ENCODE peak calls at places on chromosome 1, in six cellular contexts. F is fibroblast of mammary gland, G is fibroblast of lung, T is upper lobe of left lung, K is cardiac muscle cell, J is retinal pigment epithelial cell. I is an unnamed sample.

GRCh38 chr1:94004924-94005323 is 95.7 kb upstream of the GCLM start:
- DNase-seq in T (no peak), G (no peak), K (no peak), F (peak), J (no peak), I (peak)

GRCh38 chr1:72062584-72062983 is 219.8 kb downstream of the NEGR1 start:
- DNase-seq in K (peak), T (no peak), J (no peak), G (peak), F (peak), I (no peak)

GRCh38 chr1:77313491-77313890 is 31.7 kb downstream of the AK5 start:
- DNase-seq in G (peak), F (peak), K (peak), J (no peak), T (no peak), I (peak)

GRCh38 chr1:153357076-153357852 is 390 bp upstream of the S100A9 start:
- DNase-seq in J (no peak), K (no peak), F (no peak), G (no peak), T (peak), I (no peak)

GRCh38 chr1:205133287-205133686 is 11.5 kb upstream of the RBBP5 start:
- DNase-seq in T (no peak), J (no peak), G (no peak), F (no peak), K (no peak), I (no peak)

GRCh38 chr1:223137402-223138100 is 5.5 kb downstream of the TLR5 start:
- DNase-seq in T (peak), F (peak), K (peak), J (no peak), G (peak), I (peak)

GRCh38 chr1:75053207-75053606 is 81.0 kb upstream of the LHX8 start:
- DNase-seq in F (no peak), K (no peak), J (no peak), G (no peak), T (no peak), I (no peak)

GRCh38 chr1:113937146-113937545 is 8.0 kb downstream of the HIPK1 start:
- DNase-seq in K (no peak), F (peak), T (no peak), G (peak), J (no peak), I (no peak)

GRCh38 chr1:197561041-197561440 is 214.2 kb downstream of the DENND1B start:
- DNase-seq in T (no peak), K (no peak), J (no peak), G (no peak), F (no peak), I (no peak)

GRCh38 chr1:109650609-109651008 is 5.3 kb upstream of the GSTM4 start:
- DNase-seq in F (no peak), K (no peak), G (no peak), J (no peak), T (no peak), I (no peak)

GRCh38 chr1:61825398-61825797 is 83.1 kb downstream of the PATJ start:
- DNase-seq in F (no peak), K (peak), J (no peak), T (no peak), G (peak), I (no peak)

GRCh38 chr1:61818992-61819391 is 76.7 kb downstream of the PATJ start:
- DNase-seq in G (no peak), F (no peak), T (no peak), J (no peak), K (no peak), I (no peak)

GRCh38 chr1:61819421-61819820 is 77.1 kb downstream of the PATJ start:
- DNase-seq in T (no peak), K (no peak), J (no peak), F (no peak), G (no peak), I (no peak)
- H3K4me3 ChIP-seq in T (no peak), K (no peak), J (no peak), F (no peak), G (no peak), I (no peak)

DNA sequence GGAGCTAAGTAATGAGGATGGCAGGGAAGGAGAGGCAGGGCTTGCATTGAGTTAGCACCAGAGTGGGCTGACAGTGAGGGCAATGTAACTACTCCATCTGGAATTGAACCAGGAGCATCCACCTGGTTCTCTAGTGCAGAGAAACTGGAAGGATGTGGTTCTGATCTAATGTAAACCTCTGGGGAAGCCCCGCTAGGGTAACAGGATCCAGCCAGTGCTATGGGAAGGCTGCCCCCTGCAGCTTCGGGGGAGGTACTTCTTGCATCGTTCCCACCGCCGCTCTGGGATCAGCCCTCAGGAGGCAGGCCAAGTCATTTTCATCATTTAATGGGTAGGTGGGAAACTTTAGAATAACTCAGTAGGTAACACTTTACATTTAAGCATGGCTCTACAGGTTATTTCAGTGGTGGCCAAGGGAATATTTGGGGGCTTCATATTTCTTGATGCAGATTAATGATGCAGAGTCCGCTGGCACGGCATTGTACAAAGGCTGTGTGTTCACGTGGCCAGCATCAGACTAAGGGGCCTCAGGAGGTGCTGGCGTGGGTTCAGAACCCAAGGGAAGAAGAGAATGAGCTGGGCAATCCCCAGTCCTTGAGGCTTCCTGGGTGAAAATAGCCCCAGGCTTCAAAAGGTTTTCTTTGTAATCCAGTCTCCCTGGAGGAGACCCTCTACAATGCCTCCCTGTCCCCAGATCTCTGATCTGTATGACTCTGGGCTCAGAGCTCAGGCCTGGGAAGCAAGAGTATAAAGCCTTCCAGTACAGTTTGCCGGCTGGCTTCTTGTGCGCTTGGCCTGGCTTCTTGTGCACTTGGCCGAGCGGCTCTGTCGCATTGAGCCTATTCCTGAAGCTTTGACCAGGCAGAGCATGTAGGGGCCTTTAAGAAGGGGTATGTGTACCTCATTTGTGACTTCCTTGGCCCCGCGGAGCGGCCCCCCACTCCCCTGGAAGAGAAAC is 26.4 kb upstream of the KAZN start:
- DNase-seq in T (no peak), J (no peak), K (peak), F (peak), G (no peak), I (peak)
- TF ChIP-seq CTCF in T (no peak), J (peak), K (peak), F (peak), G (no peak), I (peak)

DNA sequence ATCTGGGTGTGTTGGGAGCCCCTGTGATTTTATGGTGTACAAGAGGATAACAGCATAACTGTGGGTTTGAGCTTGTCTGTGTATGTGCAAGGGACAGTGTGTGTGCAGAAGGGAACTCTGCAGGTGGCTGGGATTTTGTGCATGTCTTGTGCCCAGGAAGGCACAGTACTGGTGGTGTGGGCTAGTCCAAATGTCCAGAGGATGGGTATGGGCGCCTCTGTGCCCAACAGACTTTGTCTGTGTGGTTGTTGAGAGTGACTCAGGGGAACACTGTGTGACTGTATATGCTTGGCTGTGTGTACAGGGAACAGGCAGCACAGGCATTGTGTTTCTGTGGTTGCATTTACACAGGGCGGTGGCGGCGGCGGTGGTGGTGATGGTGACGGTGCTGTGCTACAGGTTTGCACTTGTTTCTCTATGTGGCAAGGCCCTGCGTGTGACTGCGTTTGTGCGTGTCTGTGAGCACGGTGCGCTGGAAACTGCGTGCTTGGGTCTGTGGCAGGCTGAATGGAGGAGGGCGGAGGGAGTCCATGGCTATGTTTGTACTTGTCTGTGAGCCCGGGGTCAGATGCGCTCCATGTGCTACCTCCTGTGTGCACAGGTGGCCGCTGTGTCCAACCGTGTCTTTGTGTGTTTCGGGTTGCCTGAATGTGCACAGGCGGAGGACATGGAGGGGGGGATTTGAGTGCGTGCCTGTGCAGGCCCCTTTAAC is 32.3 kb upstream of the WASF2 start:
- DNase-seq in J (no peak), F (peak), T (no peak), K (no peak), G (no peak), I (no peak)
- H3K4me3 ChIP-seq in J (no peak), F (no peak), T (peak), K (no peak), G (no peak), I (no peak)

GRCh38 chr1:58352476-58353092 is 193.9 kb downstream of the OMA1 start:
- DNase-seq in K (no peak), T (no peak), G (no peak), F (no peak), J (no peak), I (no peak)
- TF ChIP-seq CTCF in K (no peak), T (no peak), G (no peak), F (no peak), J (no peak), I (no peak)

DNA sequence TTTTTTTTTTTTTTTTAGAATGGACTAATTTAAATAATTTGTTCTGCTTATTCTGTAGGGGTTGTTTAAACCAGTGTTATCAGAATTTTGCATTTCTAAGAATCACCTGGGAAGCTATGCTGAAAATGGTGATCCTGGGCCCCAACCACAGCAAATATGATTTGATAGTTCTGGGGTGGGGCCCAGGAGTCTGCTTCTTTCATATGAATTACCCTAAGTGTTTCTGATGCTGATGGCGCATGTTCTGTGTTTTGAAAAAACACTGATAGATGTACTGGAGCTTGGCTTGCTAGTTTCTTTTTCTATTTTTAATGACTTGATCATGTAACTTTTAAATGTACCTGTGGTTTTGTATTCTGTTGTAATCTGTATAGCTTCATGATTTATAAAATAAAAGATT is 89.3 kb downstream of the CDC14A start:
- DNase-seq in F (no peak), G (no peak), K (no peak), J (no peak), T (no peak), I (no peak)
- H3K4me3 ChIP-seq in F (no peak), G (no peak), K (no peak), J (no peak), T (no peak), I (no peak)

GRCh38 chr1:21269461-21270085 is 20.7 kb downstream of the ECE1 start:
- DNase-seq in F (no peak), T (no peak), K (no peak), G (no peak), J (no peak), I (no peak)

GRCh38 chr1:21270086-21270689 is 20.1 kb downstream of the ECE1 start:
- DNase-seq in G (peak), J (no peak), F (peak), T (peak), K (peak), I (peak)

GRCh38 chr1:21267191-21268077 is 22.8 kb downstream of the ECE1 start:
- DNase-seq in G (no peak), K (no peak), F (no peak), T (no peak), J (no peak), I (no peak)

GRCh38 chr1:21266119-21266774 is 24.0 kb downstream of the ECE1 start:
- DNase-seq in G (no peak), K (peak), T (no peak), J (no peak), F (no peak), I (no peak)

DNA sequence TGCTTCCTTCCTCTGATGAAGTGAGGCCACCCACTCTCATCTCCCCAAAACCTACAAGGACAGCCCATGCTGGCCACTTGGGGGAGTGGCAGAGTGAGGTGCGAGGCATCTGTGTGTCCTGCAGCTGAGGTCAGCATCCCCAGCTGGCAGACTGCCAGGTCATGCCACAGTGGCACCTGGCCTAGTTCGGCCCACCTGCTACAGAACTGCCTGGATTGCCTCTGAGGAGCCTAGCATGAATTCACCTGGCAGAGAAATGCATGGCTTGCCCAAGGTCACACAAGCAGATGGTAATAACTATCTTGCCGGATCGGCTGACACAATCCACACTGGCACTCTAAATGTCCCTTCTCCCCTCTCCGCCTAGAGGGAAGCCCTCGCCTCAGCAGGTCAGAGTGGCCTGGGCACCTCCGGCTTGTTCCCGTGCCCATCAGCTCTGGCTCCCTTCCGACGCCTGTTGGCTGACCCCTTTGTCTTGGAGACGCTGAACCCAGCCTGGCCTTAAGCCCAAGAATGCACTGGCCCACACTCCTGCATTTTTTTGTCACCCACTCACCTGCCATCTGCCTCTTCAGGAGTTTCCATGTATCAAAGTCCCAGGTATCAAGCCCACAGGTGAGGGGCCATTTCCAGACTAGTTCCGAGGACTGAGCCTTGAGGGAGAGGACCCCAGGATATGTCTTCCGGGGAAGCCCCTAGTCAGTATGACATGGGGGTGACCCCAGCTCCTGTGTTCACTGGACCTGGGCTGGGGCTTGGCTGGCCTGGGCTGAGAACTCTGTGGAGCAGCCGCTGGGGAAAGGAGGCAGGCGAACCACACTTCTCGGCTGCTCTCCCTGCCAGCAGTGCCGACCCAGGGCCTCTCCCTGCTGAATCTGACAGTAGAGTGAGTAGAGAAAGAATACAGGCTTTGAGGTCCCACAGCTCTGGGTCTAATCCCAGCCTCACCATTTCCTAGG is 21.7 kb downstream of the ECE1 start:
- DNase-seq in K (no peak), F (no peak), T (no peak), J (no peak), G (no peak), I (no peak)
- TF ChIP-seq CTCF in K (no peak), F (no peak), T (no peak), J (no peak), G (no peak), I (no peak)

DNA sequence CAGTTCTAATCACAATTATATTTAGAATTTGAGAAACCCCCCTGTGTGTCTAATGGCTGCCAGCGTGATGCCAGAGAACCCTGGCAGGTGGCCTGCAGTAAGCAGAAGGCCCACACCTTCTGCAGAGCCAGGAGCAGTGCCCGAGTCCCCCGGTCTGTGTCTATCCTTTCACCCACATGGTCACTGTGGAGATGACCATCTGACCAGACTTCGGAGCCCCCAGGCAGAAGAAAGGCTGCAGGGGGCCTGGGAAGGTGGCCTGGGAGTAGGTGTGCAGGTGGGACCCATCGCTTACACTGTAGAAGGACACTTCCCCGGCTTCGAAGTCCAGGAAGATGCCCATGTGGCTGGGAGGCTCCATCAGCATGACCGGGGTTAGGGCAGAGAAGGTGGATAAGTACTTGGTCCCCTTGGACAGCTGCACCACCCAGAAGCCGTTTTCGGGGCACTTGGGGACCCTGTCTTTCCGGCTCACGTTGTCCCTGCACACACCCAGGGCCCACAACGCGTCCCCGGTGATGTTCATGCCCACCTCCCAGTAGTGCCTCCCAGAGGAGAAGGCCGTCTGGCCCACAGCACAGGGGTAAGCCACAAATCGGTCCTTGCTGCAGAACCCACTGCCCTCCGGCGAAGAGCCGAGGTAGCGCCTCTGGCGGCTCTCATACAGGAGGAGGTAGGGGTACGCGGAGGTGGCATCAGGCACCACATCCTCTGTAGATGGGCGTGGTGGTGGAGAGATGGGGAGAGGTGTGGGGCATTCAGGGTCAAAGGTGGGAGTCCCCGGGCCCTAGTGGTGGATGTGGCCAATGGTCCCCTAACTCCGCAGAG is 1.6 kb upstream of the TRIM11 start:
- DNase-seq in K (no peak), T (peak), J (no peak), G (no peak), F (no peak), I (no peak)
- H3K4me3 ChIP-seq in K (no peak), T (no peak), J (peak), G (peak), F (peak), I (peak)

GRCh38 chr1:65528104-65528503 is 107.6 kb downstream of the LEPR start:
- DNase-seq in T (no peak), J (no peak), G (no peak), F (no peak), K (peak), I (no peak)
- TF ChIP-seq CTCF in T (no peak), J (peak), G (peak), F (peak), K (peak), I (peak)

I was measured in choroid plexus epithelial cell.